ENCODE peak calls at places on chromosomes 16 and 17, in seven cellular contexts. W is SK-N-SH, M is cardiac fibroblast, Q is thoracic aorta, I is fibroblast of mammary gland, V is AG04449, Z is fibroblast of lung. C is an unnamed sample.

GRCh38 chr17:50055426-50056216 is at the start of gene ITGA3:
- DNase-seq in W (peak), M (peak), Q (peak), I (peak), V (no peak), Z (peak), C (peak)

GRCh38 chr17:36937001-36937960 is at the start of gene LHX1:
- DNase-seq in W (peak), M (peak), Q (no peak), I (no peak), V (no peak), Z (no peak), C (no peak)

GRCh38 chr16:66603537-66604375 is 748 bp upstream of the CMTM3 start:
- DNase-seq in W (peak), M (peak), Q (no peak), I (peak), V (no peak), Z (peak), C (no peak)

GRCh38 chr17:77493901-77494663 is 353.3 kb downstream of the SEC14L1 start:
- DNase-seq in W (peak), M (no peak), Q (no peak), I (no peak), V (no peak), Z (no peak), C (no peak)

GRCh38 chr17:45413498-45413923 is 19.2 kb downstream of the ARHGAP27 start:
- DNase-seq in W (no peak), M (no peak), Q (no peak), I (no peak), V (no peak), Z (no peak), C (no peak)

GRCh38 chr17:76599699-76600460 is 14.2 kb upstream of the ST6GALNAC2 start:
- DNase-seq in W (no peak), M (no peak), Q (no peak), I (no peak), V (no peak), Z (peak), C (no peak)

GRCh38 chr17:80652751-80653330 is 108.2 kb downstream of the RPTOR start:
- DNase-seq in W (no peak), M (peak), Q (no peak), I (peak), V (no peak), Z (peak), C (no peak)

GRCh38 chr17:47733047-47733413 is at the start of gene TBX21:
- DNase-seq in W (peak), M (peak), Q (no peak), I (peak), V (no peak), Z (peak), C (no peak)

GRCh38 chr17:69581061-69581955 is 166.8 kb downstream of the MAP2K6 start:
- DNase-seq in W (no peak), M (no peak), Q (no peak), I (no peak), V (no peak), Z (peak), C (no peak)

GRCh38 chr17:2028737-2029136 is 1.2 kb upstream of the DPH1 start:
- DNase-seq in W (no peak), M (no peak), Q (no peak), I (no peak), V (no peak), Z (no peak), C (no peak)

GRCh38 chr16:22070361-22071351 is 21.7 kb upstream of the VWA3A start:
- DNase-seq in W (no peak), M (peak), Q (no peak), I (peak), V (no peak), Z (peak), C (peak)

GRCh38 chr16:89923640-89924297 is 627 bp downstream of the TUBB3 start:
- DNase-seq in W (peak), M (no peak), Q (no peak), I (no peak), V (no peak), Z (no peak), C (no peak)

GRCh38 chr16:30112197-30113030 is 923 bp downstream of the GDPD3 start:
- DNase-seq in W (peak), M (peak), Q (no peak), I (peak), V (no peak), Z (peak), C (no peak)

GRCh38 chr16:29307598-29308507 is 98.7 kb downstream of the NPIPB11 start:
- DNase-seq in W (no peak), M (peak), Q (no peak), I (peak), V (no peak), Z (peak), C (no peak)

GRCh38 chr17:76529224-76529642 is 8.3 kb downstream of the CYGB start:
- DNase-seq in W (peak), M (peak), Q (peak), I (peak), V (no peak), Z (peak), C (peak)

GRCh38 chr17:40364121-40364861 is at the start of gene GJD3:
- DNase-seq in W (peak), M (no peak), Q (no peak), I (no peak), V (no peak), Z (no peak), C (no peak)

GRCh38 chr16:83979456-83979855 is 11.4 kb downstream of the NECAB2 start:
- DNase-seq in W (no peak), M (no peak), Q (no peak), I (no peak), V (no peak), Z (no peak), C (no peak)

GRCh38 chr16:57537596-57538234 is 1.3 kb upstream of the CCDC102A start:
- DNase-seq in W (no peak), M (no peak), Q (no peak), I (no peak), V (no peak), Z (no peak), C (no peak)

GRCh38 chr16:57540387-57540786 is 2.1 kb upstream of the ADGRG5 start:
- DNase-seq in W (no peak), M (no peak), Q (no peak), I (no peak), V (no peak), Z (no peak), C (no peak)

GRCh38 chr16:57538235-57538711 is 1.9 kb upstream of the CCDC102A start:
- DNase-seq in W (no peak), M (no peak), Q (no peak), I (no peak), V (no peak), Z (no peak), C (no peak)

GRCh38 chr16:57540906-57541753 is 1.3 kb upstream of the ADGRG5 start:
- DNase-seq in W (peak), M (no peak), Q (no peak), I (no peak), V (no peak), Z (no peak), C (no peak)

GRCh38 chr16:57539072-57539796 is 2.9 kb upstream of the CCDC102A start:
- DNase-seq in W (no peak), M (peak), Q (no peak), I (peak), V (no peak), Z (no peak), C (no peak)
- H3K4me3 ChIP-seq in W (no peak), M (no peak), Q (no peak), I (no peak), V (no peak), Z (no peak), C (no peak)

GRCh38 chr16:77195411-77195810 is 3.8 kb upstream of the SYCE1L start:
- DNase-seq in W (peak), M (no peak), Q (no peak), I (no peak), V (no peak), Z (no peak), C (no peak)

GRCh38 chr16:77194295-77195231 is 3.6 kb downstream of the MON1B start:
- DNase-seq in W (no peak), M (no peak), Q (no peak), I (no peak), V (no peak), Z (no peak), C (no peak)

GRCh38 chr16:77191259-77191969 is 424 bp downstream of the MON1B start:
- DNase-seq in W (peak), M (peak), Q (no peak), I (peak), V (no peak), Z (no peak), C (no peak)

GRCh38 chr16:77190478-77191258 is at the start of gene MON1B:
- DNase-seq in W (peak), M (peak), Q (peak), I (peak), V (peak), Z (peak), C (peak)

GRCh38 chr16:77193377-77193776 is 2.4 kb downstream of the MON1B start:
- DNase-seq in W (no peak), M (no peak), Q (no peak), I (no peak), V (no peak), Z (no peak), C (no peak)
- H3K4me3 ChIP-seq in W (no peak), M (no peak), Q (no peak), I (no peak), V (no peak), Z (no peak), C (no peak)

DNA sequence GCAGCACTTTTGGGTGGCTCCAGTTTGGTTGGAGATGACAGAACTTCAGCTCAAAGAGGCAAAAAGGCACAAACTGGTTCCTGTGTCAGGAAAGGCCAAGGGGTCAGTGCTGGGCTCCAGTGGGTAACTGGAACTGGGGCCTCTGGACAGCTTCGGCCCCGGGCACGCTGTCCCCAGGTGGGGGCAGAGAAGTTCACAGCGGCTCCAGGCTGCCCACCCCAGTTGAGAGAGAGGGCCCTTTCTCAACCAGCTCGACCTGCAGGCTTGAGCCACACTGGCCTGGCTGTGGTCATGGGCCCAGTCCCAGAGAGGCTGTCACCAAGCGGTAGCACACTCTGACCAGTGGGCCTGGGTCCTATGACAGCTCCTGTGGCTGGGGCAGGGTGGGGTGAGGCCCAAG is 24.5 kb downstream of the ADCY7 start:
- DNase-seq in W (no peak), M (no peak), Q (no peak), I (no peak), V (no peak), Z (no peak), C (no peak)
- H3K4me3 ChIP-seq in W (no peak), M (no peak), Q (no peak), I (no peak), V (no peak), Z (no peak), C (no peak)

GRCh38 chr17:75341784-75342183 is 52.6 kb upstream of the SLC25A19 start:
- DNase-seq in W (no peak), M (no peak), Q (no peak), I (no peak), V (no peak), Z (no peak), C (no peak)

GRCh38 chr17:75334723-75335122 is 45.5 kb upstream of the SLC25A19 start:
- DNase-seq in W (no peak), M (no peak), Q (no peak), I (no peak), V (no peak), Z (no peak), C (no peak)

GRCh38 chr17:75340636-75341035 is 51.4 kb upstream of the SLC25A19 start:
- DNase-seq in W (no peak), M (no peak), Q (no peak), I (peak), V (no peak), Z (peak), C (no peak)

GRCh38 chr17:75335315-75335714 is 46.1 kb upstream of the SLC25A19 start:
- DNase-seq in W (peak), M (no peak), Q (no peak), I (no peak), V (no peak), Z (no peak), C (no peak)

GRCh38 chr17:75338335-75338734 is 49.1 kb upstream of the SLC25A19 start:
- DNase-seq in W (no peak), M (peak), Q (no peak), I (peak), V (no peak), Z (peak), C (peak)
- H3K4me3 ChIP-seq in W (no peak), M (no peak), Q (no peak), I (no peak), V (no peak), Z (no peak), C (no peak)

DNA sequence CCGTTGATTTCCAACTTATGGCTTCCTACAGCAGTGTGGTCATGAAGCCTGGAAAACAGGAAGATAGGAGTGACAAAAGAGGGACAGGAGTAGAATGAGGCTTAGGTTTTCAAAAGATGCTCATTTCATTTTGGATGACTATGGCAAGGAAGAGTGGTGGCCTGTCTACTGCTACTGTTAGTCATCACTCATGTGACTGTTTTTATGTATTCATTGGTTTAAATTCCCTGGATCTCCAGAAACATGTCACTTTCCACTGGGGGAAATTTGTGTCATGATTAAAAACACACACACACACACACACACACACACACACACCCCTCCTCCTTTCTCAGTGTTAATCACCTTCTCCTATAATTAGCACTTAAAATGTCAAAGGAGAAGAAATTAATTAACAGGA is 1.1 kb upstream of the CYLD start:
- DNase-seq in W (no peak), M (peak), Q (no peak), I (peak), V (no peak), Z (peak), C (no peak)
- H3K4me3 ChIP-seq in W (no peak), M (no peak), Q (peak), I (no peak), V (no peak), Z (no peak), C (no peak)

DNA sequence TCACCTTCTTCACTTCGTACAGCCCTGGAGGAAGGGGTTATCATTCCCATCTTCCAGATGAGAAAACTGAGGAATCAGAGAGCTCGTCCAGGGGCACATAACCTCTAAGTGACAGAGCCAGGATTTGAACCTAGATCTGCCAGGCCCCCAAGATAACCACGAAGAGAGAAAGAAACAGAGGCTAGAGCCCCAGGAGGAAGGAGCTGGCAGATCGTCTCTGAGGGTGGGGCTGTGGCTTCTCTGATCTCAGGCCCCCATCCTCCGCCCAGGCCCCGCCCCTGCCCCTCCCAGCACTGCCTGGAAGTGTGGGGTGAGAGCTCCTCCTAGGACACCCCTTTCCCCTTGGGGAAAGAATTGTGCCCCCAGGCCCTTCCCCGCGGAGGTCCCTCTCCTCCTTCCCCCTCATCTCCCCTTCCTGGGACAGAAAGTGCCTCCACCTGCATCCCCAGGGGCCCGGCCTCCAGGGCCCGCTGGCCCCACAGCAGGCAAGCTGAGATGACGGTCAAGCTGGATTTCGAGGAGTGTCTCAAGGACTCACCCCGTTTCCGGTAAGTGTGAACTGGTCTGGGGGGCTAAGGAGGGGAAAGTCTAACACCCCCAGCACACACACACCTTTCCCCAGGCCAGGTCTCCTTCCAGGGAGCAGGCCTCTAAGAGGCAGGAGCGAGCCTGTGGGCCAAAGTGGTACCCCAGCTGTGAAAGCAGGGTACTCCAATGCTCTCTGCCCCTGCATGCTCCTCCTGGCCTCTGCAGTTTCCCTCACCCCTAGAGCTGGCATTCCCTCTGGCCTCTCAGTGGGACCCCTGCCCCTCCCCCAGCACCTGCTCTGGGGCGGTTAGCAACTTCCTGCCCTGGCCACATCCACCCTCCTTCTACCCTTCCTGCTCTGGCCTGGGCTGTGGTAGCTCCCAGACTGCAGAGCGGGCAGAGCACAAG is at the start of gene ACAP1:
- DNase-seq in W (no peak), M (no peak), Q (no peak), I (no peak), V (no peak), Z (no peak), C (no peak)
- H3K4me3 ChIP-seq in W (no peak), M (no peak), Q (peak), I (no peak), V (no peak), Z (no peak), C (no peak)

DNA sequence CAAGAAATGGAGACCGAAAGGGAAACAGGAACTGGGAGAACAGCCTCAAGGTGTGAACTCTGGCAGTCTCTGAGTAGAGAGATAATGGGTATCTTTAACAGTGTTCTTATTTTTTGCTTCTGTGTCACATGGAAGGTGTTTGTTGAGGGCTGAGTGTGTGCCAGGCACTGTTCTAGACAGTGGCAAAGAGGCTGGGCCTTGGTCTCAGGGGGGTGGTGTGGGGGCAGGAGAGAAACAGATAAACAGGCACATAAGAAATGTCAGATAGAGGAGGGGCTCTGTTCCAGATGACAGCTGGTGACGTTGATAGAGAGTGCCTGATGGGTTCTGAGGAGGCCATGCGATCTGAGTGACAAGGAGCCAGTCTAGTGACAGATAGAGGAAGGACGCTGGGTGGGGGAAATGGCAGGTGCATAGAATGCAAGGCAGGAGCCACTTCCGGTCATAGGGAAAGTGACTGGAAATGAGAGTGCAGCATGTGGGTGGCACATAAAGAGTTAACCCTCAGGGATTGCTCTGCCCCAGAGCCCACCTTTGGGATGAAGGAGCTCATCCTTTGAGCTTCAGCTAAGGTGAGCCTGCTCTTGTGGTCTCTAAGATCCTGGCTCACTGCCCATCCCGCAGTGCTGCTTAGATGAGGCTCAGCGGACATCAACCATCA is 33.9 kb downstream of the EPN2 start:
- DNase-seq in W (no peak), M (no peak), Q (no peak), I (no peak), V (no peak), Z (no peak), C (no peak)
- H3K4me3 ChIP-seq in W (no peak), M (no peak), Q (no peak), I (no peak), V (no peak), Z (no peak), C (no peak)

GRCh38 chr16:51591480-51591879 is 440.4 kb upstream of the SALL1 start:
- DNase-seq in W (no peak), M (no peak), Q (no peak), I (no peak), V (no peak), Z (no peak), C (no peak)
- H3K4me3 ChIP-seq in W (no peak), M (no peak), Q (no peak), I (no peak), V (no peak), Z (no peak), C (no peak)